ENCODE peak calls at places on chromosome 17, in nine cellular contexts. T, D, G, X, I, Y, L, O and S are unnamed samples.

GRCh38 chr17:38939987-38940386 is 14.6 kb downstream of the LASP1NB start:
- DNase-seq in O (no peak), I (no peak), Y (no peak), D (no peak), X (no peak), G (no peak), T (no peak), L (no peak), S (no peak)

GRCh38 chr17:82892869-82893565 is 53.2 kb upstream of the ZNF750 start:
- DNase-seq in T (no peak), X (no peak), G (no peak), O (no peak), D (peak; percentile 8), I (peak; percentile 57), Y (no peak), L (no peak), S (no peak)

GRCh38 chr17:72321886-72322285 is 201.1 kb downstream of the SOX9 start:
- DNase-seq in I (no peak), T (no peak), O (no peak), X (no peak), G (no peak), L (no peak), D (no peak), Y (no peak), S (no peak)

GRCh38 chr17:41654134-41654907 is 29.9 kb upstream of the KRT17 start:
- DNase-seq in Y (no peak), D (no peak), T (no peak), G (peak; percentile 95), I (no peak), X (no peak), L (no peak), O (no peak), S (no peak)

GRCh38 chr17:72797142-72797541 is 295.3 kb downstream of the SLC39A11 start:
- DNase-seq in Y (no peak), D (no peak), T (no peak), G (no peak), O (no peak), L (no peak), I (no peak), X (no peak), S (no peak)

GRCh38 chr17:77930780-77931768 is 27.4 kb upstream of the TNRC6C start:
- DNase-seq in D (no peak), Y (no peak), G (no peak), I (no peak), T (no peak), X (no peak), O (no peak), L (peak; percentile 51), S (no peak)

GRCh38 chr17:37465058-37465616 is 24.6 kb upstream of the DUSP14 start:
- DNase-seq in Y (no peak), L (no peak), D (peak; percentile 72), I (no peak), O (no peak), T (peak; percentile 76), G (no peak), X (no peak), S (no peak)

GRCh38 chr17:41490022-41490421 is 312 bp upstream of the KRT36 start:
- DNase-seq in I (no peak), L (no peak), X (no peak), T (no peak), O (no peak), D (no peak), Y (no peak), G (no peak), S (no peak)

GRCh38 chr17:28508325-28508724 is 2.2 kb downstream of the FOXN1 start:
- DNase-seq in T (no peak), I (no peak), O (no peak), Y (no peak), L (no peak), D (no peak), X (no peak), G (no peak), S (no peak)

GRCh38 chr17:51434434-51435170 is 174.3 kb downstream of the UTP18 start:
- DNase-seq in O (no peak), T (no peak), I (no peak), Y (no peak), X (no peak), D (no peak), L (no peak), G (no peak), S (no peak)

GRCh38 chr17:31269178-31269577 is 27.9 kb downstream of the OMG start:
- DNase-seq in I (no peak), G (no peak), O (no peak), X (no peak), T (peak; percentile 28), Y (no peak), L (no peak), D (no peak), S (no peak)

GRCh38 chr17:80208050-80208449 is 12.1 kb downstream of the SGSH start:
- DNase-seq in T (no peak), X (no peak), I (no peak), L (no peak), D (no peak), G (no peak), O (no peak), Y (no peak), S (no peak)

GRCh38 chr17:50423553-50424159 is 2.4 kb upstream of the ACSF2 start:
- DNase-seq in T (peak; percentile 94), O (no peak), X (no peak), G (peak; percentile 66), L (peak; percentile 66), D (peak; percentile 91), I (no peak), Y (peak; percentile 87), S (peak; percentile 83)

GRCh38 chr17:16121915-16122314 is 93.4 kb downstream of the NCOR1 start:
- DNase-seq in X (no peak), D (peak; percentile 8), Y (no peak), G (no peak), O (no peak), L (no peak), I (no peak), T (no peak), S (no peak)

GRCh38 chr17:46832945-46833839 is 14.7 kb upstream of the WNT3 start:
- DNase-seq in G (peak; percentile 15), L (no peak), X (no peak), I (no peak), T (peak; percentile 52), O (peak; percentile 60), D (peak; percentile 87), Y (peak; percentile 40), S (peak; percentile 75)

GRCh38 chr17:28552201-28552999 is at the start of gene UNC119:
- DNase-seq in O (peak; percentile 74), X (peak; percentile 84), G (peak; percentile 73), L (peak; percentile 82), D (peak; percentile 46), I (peak; percentile 81), Y (peak; percentile 19), T (peak; percentile 73), S (peak; percentile 62)

GRCh38 chr17:14346801-14347200 is 45.9 kb downstream of the HS3ST3B1 start:
- DNase-seq in X (no peak), I (no peak), O (no peak), D (no peak), T (no peak), L (no peak), Y (no peak), G (no peak), S (no peak)

GRCh38 chr17:77451894-77452852 is 311.4 kb downstream of the SEC14L1 start:
- DNase-seq in T (peak; percentile 84), D (peak; percentile 72), Y (no peak), L (peak; percentile 94), G (peak; percentile 78), O (peak; percentile 73), I (peak; percentile 75), X (peak; percentile 43), S (peak; percentile 79)

GRCh38 chr17:869567-870530 is 87.7 kb downstream of the MRM3 start:
- DNase-seq in D (peak; percentile 76), G (peak; percentile 55), I (peak; percentile 47), Y (no peak), O (no peak), X (no peak), L (peak; percentile 89), T (peak; percentile 42), S (no peak)

GRCh38 chr17:78113804-78114785 is 14.5 kb downstream of the TMC6 start:
- DNase-seq in O (no peak), T (no peak), G (no peak), Y (no peak), D (no peak), X (peak; percentile 74), I (no peak), L (no peak), S (no peak)

GRCh38 chr17:17737938-17738894 is 57.0 kb downstream of the RAI1 start:
- DNase-seq in T (peak; percentile 37), X (no peak), Y (no peak), D (no peak), G (peak; percentile 64), L (no peak), O (no peak), I (no peak), S (peak; percentile 34)
- H3K4me3 ChIP-seq in T (no peak overlapping the region), X (no peak overlapping the region), Y (no peak overlapping the region), D (no peak overlapping the region), G (no peak overlapping the region), L (no peak overlapping the region), O (no peak overlapping the region), I (no peak overlapping the region), S (no peak overlapping the region)

GRCh38 chr17:11279776-11280344 is 38.8 kb downstream of the SHISA6 start:
- DNase-seq in L (no peak), I (no peak), Y (no peak), D (no peak), O (no peak), G (peak; percentile 36), T (no peak), X (no peak), S (no peak)
- TF ChIP-seq CTCF in L (no peak), I (no peak), Y (no peak), D (no peak), O (no peak), G (no peak), T (no peak), X (no peak), S (no peak)

GRCh38 chr17:75875940-75876189 is 2.5 kb downstream of the TRIM47 start:
- DNase-seq in Y (no peak), L (peak; percentile 89), I (peak; percentile 49), D (no peak), T (no peak), G (peak; percentile 84), X (no peak), O (peak; percentile 44), S (no peak)
- H3K4me3 ChIP-seq in Y (no peak overlapping the region), L (peak overlapping the region; percentile 92), I (no peak overlapping the region), D (no peak overlapping the region), T (no peak overlapping the region), G (peak overlapping the region; percentile 9), X (no peak overlapping the region), O (peak overlapping the region; percentile 74), S (no peak overlapping the region)

DNA sequence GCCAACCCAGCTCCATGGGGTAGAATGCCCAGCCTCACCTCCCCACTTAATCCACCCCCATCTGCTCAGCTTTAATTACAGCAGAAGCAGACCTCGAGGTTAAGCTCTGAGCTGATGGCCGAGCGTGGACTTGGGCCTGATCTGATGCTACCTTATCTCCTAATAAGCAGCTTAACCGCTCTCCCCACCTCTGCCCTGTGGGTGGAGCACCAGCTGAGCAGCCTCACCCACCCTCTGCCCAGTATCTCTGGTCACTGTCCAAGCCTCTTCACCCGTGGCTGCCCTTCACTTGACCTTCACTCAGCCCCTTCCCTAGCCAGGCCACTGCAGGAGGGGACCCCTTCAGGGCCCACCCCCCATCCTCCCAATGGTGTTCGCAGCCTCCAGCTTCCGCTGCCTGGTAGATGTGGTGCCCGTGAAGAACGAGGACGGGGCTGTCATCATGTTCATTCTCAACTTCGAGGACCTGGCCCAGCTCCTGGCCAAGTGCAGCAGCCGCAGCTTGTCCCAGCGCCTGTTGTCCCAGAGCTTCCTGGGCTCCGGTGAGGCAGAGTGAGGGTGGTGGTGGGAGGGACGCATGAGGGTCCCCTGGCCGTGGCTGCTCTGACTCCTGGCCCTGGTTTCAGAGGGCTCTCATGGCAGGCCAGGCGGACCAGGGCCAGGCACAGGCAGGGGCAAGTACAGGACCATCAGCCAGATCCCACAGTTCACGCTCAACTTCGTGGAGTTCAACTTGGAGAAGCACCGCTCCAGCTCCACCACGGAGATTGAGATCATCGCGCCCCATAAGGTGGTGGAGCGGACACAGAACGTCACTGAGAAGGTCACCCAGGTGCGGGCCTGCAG is 6.8 kb downstream of the KCNH6 start:
- DNase-seq in T (no peak), D (no peak), Y (no peak), G (no peak), L (no peak), I (peak; percentile 25), X (no peak), O (no peak), S (no peak)
- TF ChIP-seq CTCF in T (no peak), D (no peak), Y (no peak), G (no peak), L (no peak), I (no peak), X (no peak), O (no peak), S (no peak)